ENCODE peak calls at places on chromosome 17, in ten cellular contexts. One of them, this sample, is unnamed.

GRCh38 chr17:8957721-8958120 is 7.8 kb downstream of the PIK3R5 start:
- DNase-seq in lower leg skin: peak; percentile 50
- DNase-seq in ovary: no peak
- DNase-seq in esophagus muscularis mucosa: peak; percentile 60
- DNase-seq in A549: no peak
- DNase-seq in uterus: no peak
- DNase-seq in IMR-90: no peak
- DNase-seq in spleen: peak; percentile 23
- DNase-seq in Peyer's patch: no peak
- DNase-seq in body of pancreas: no peak
- DNase-seq in this sample: no peak

GRCh38 chr17:65535777-65536572 is 25.5 kb downstream of the AXIN2 start:
- DNase-seq in Peyer's patch: no peak
- DNase-seq in spleen: peak; percentile 66
- DNase-seq in esophagus muscularis mucosa: no peak
- DNase-seq in body of pancreas: no peak
- DNase-seq in uterus: no peak
- DNase-seq in A549: no peak
- DNase-seq in ovary: no peak
- DNase-seq in IMR-90: peak; percentile 45
- DNase-seq in lower leg skin: no peak
- DNase-seq in this sample: no peak

GRCh38 chr17:66654341-66654740 is 180.6 kb upstream of the CACNG5 start:
- DNase-seq in spleen: no peak
- DNase-seq in esophagus muscularis mucosa: no peak
- DNase-seq in body of pancreas: no peak
- DNase-seq in uterus: no peak
- DNase-seq in IMR-90: peak; percentile 81
- DNase-seq in Peyer's patch: no peak
- DNase-seq in A549: no peak
- DNase-seq in lower leg skin: no peak
- DNase-seq in ovary: no peak
- DNase-seq in this sample: no peak

GRCh38 chr17:76179496-76180467 is 38.7 kb upstream of the FOXJ1 start:
- DNase-seq in Peyer's patch: no peak
- DNase-seq in spleen: no peak
- DNase-seq in esophagus muscularis mucosa: no peak
- DNase-seq in A549: no peak
- DNase-seq in uterus: no peak
- DNase-seq in IMR-90: peak; percentile 50
- DNase-seq in body of pancreas: no peak
- DNase-seq in lower leg skin: no peak
- DNase-seq in ovary: no peak
- DNase-seq in this sample: no peak

GRCh38 chr17:74928786-74929185 is 4.7 kb downstream of the OTOP2 start:
- DNase-seq in uterus: no peak
- DNase-seq in lower leg skin: no peak
- DNase-seq in IMR-90: no peak
- DNase-seq in ovary: no peak
- DNase-seq in esophagus muscularis mucosa: no peak
- DNase-seq in A549: no peak
- DNase-seq in body of pancreas: no peak
- DNase-seq in Peyer's patch: no peak
- DNase-seq in spleen: no peak
- DNase-seq in this sample: no peak

GRCh38 chr17:65154770-65155589 is 17.8 kb downstream of the RGS9 start:
- DNase-seq in esophagus muscularis mucosa: no peak
- DNase-seq in uterus: no peak
- DNase-seq in spleen: no peak
- DNase-seq in A549: peak; percentile 69
- DNase-seq in body of pancreas: no peak
- DNase-seq in ovary: no peak
- DNase-seq in Peyer's patch: no peak
- DNase-seq in lower leg skin: no peak
- DNase-seq in IMR-90: peak; percentile 83
- DNase-seq in this sample: no peak

GRCh38 chr17:31522284-31522931 is 130.9 kb downstream of the RAB11FIP4 start:
- DNase-seq in uterus: no peak
- DNase-seq in spleen: peak; percentile 58
- DNase-seq in lower leg skin: no peak
- DNase-seq in IMR-90: no peak
- DNase-seq in esophagus muscularis mucosa: no peak
- DNase-seq in body of pancreas: no peak
- DNase-seq in A549: no peak
- DNase-seq in Peyer's patch: no peak
- DNase-seq in ovary: no peak
- DNase-seq in this sample: no peak

GRCh38 chr17:2083613-2084128 is 28.8 kb downstream of the HIC1 start:
- DNase-seq in esophagus muscularis mucosa: no peak
- DNase-seq in lower leg skin: peak; percentile 85
- DNase-seq in Peyer's patch: peak; percentile 69
- DNase-seq in ovary: peak; percentile 43
- DNase-seq in uterus: peak; percentile 38
- DNase-seq in body of pancreas: no peak
- DNase-seq in IMR-90: no peak
- DNase-seq in spleen: no peak
- DNase-seq in A549: no peak
- DNase-seq in this sample: peak; percentile 63

GRCh38 chr17:19897108-19897854 is 29.5 kb upstream of the ULK2 start:
- DNase-seq in IMR-90: no peak
- DNase-seq in spleen: peak; percentile 39
- DNase-seq in lower leg skin: peak; percentile 78
- DNase-seq in ovary: peak; percentile 27
- DNase-seq in A549: no peak
- DNase-seq in body of pancreas: peak; percentile 34
- DNase-seq in uterus: peak; percentile 67
- DNase-seq in esophagus muscularis mucosa: no peak
- DNase-seq in Peyer's patch: peak; percentile 61
- DNase-seq in this sample: peak; percentile 23

GRCh38 chr17:79671387-79671752 is 59.4 kb upstream of the ENPP7 start:
- DNase-seq in uterus: no peak
- DNase-seq in lower leg skin: no peak
- DNase-seq in esophagus muscularis mucosa: no peak
- DNase-seq in IMR-90: no peak
- DNase-seq in A549: no peak
- DNase-seq in body of pancreas: no peak
- DNase-seq in spleen: no peak
- DNase-seq in ovary: no peak
- DNase-seq in Peyer's patch: no peak
- DNase-seq in this sample: no peak

DNA sequence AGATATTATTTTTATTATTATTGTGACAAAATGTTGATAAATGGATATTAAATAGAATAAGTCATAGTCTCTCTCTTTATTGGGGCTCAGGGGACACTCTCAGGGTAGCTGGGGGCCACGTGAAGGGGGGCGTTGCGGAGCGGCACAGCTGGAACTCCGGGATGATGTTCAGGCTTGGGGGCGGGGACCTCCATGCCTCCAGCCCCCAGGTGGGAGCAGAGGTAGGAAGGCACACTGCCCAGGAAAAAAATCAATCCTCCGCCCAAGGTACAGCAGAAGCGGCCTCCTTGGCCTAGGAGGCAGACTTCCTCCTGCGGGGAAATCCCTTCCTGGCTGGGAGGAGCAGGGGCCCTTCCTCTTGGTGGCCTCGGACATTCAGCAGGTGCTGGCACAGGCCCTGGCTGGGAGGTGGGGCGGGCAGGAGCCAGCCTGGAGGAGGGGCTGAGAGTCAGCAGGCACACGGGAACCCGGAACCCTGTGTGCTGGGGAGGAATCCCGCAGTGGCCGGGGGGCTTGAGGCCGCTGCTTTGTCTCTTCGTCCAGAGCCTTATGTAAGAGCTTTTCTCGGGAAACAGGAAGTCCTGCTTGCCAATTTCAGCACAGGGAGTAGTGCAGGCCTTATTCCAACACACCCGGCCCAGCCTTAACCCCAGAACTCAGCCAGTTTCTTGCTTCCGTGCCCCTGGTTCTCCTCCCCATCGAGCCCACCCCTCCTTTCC is 566 bp upstream of the TNFSF13 start:
- DNase-seq in esophagus muscularis mucosa: peak; percentile 96
- DNase-seq in ovary: peak; percentile 93
- DNase-seq in Peyer's patch: peak; percentile 93
- DNase-seq in spleen: peak; percentile 95
- DNase-seq in lower leg skin: peak; percentile 95
- DNase-seq in IMR-90: peak; percentile 49
- DNase-seq in body of pancreas: peak; percentile 93
- DNase-seq in A549: no peak
- DNase-seq in uterus: peak; percentile 86
- DNase-seq in this sample: peak; percentile 94
- TF ChIP-seq POLR2A in esophagus muscularis mucosa: no peak
- TF ChIP-seq POLR2A in ovary: peak; percentile 36
- TF ChIP-seq POLR2A in Peyer's patch: peak; percentile 83
- TF ChIP-seq POLR2A in spleen: no peak
- TF ChIP-seq POLR2A in lower leg skin: no peak
- TF ChIP-seq POLR2A in IMR-90: no peak
- TF ChIP-seq POLR2A in body of pancreas: peak; percentile 69
- TF ChIP-seq POLR2A in A549: no peak
- TF ChIP-seq POLR2A in uterus: peak; percentile 69
- TF ChIP-seq POLR2A in this sample: peak; percentile 82

DNA sequence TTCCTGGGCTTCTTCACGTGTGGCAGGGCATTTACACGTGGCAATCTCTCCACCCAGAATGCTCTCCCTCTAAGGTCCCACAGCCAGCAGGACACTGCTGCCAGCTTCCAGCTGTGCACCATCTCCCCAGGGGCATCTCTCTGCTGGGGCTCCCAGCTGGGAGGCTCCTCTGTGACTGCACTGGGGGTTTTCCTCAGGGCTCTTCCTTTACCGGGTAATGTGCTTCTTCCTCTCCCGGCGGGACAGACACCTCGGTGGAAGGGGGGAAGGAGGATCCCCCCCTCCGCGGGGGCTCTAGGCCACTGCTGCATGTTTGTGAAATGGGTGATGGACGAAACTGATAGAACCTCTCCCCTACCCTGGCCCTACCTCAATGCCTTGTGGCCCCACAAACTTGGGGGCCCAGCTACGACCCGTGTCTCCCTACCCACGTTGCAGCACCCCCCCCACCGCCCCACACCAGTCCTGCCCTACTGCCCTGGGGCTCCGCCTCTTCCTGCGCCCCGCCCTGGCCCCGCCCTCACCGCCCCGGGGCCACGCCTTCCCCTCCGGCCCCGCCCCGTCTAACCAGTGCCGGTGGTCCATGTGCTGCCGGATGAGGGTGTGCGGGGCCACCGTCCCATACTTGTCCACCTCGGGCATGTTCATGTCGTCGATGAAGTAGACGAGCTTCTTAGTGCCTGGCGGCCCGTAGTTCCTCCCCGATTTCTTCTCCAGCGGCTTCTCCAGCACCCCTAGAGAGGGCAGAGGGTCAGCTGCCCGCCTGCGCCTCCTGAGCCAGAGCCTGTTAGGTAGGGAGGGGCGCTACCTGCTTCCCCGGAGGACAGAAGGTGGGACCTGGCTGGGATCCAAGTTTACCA is 92.7 kb downstream of the DNAH17 start:
- DNase-seq in ovary: no peak
- DNase-seq in uterus: no peak
- DNase-seq in body of pancreas: no peak
- DNase-seq in lower leg skin: no peak
- DNase-seq in IMR-90: no peak
- DNase-seq in esophagus muscularis mucosa: no peak
- DNase-seq in Peyer's patch: peak; percentile 61
- DNase-seq in A549: peak; percentile 93
- DNase-seq in spleen: peak; percentile 87
- DNase-seq in this sample: no peak
- TF ChIP-seq POLR2A in ovary: no peak
- TF ChIP-seq POLR2A in uterus: no peak
- TF ChIP-seq POLR2A in body of pancreas: no peak
- TF ChIP-seq POLR2A in lower leg skin: no peak
- TF ChIP-seq POLR2A in IMR-90: no peak
- TF ChIP-seq POLR2A in esophagus muscularis mucosa: no peak
- TF ChIP-seq POLR2A in Peyer's patch: no peak
- TF ChIP-seq POLR2A in A549: peak; percentile 84
- TF ChIP-seq POLR2A in spleen: no peak
- TF ChIP-seq POLR2A in this sample: no peak

DNA sequence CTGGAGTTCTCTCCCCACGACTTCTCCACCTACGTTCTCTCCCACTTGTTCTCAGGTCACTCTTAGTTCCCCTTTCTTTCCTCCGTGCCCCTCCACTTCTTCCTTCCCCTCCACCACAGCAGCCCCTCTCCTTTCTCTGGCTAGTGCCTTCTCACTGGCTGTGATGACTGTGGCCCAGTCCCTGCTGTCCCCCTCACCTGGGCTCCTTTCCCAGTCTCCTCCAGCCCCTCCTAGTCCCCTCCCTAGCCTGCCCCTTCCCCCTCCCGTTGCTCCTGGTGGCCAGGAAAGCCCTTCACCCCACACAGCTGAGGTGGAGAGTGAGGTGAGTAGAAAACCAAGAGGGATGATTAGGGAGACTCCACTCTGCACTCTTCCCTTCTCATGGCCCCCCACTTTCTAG is 3.4 kb downstream of the COA3 start:
- DNase-seq in Peyer's patch: no peak
- DNase-seq in IMR-90: no peak
- DNase-seq in lower leg skin: no peak
- DNase-seq in A549: no peak
- DNase-seq in uterus: no peak
- DNase-seq in spleen: no peak
- DNase-seq in body of pancreas: no peak
- DNase-seq in ovary: no peak
- DNase-seq in esophagus muscularis mucosa: no peak
- DNase-seq in this sample: no peak
- TF ChIP-seq POLR2A in Peyer's patch: no peak
- TF ChIP-seq POLR2A in IMR-90: no peak
- TF ChIP-seq POLR2A in lower leg skin: no peak
- TF ChIP-seq POLR2A in A549: no peak
- TF ChIP-seq POLR2A in uterus: no peak
- TF ChIP-seq POLR2A in spleen: no peak
- TF ChIP-seq POLR2A in body of pancreas: no peak
- TF ChIP-seq POLR2A in ovary: no peak
- TF ChIP-seq POLR2A in esophagus muscularis mucosa: no peak
- TF ChIP-seq POLR2A in this sample: no peak

GRCh38 chr17:44389723-44390202 is 314 bp upstream of the ITGA2B start:
- DNase-seq in ovary: peak; percentile 7
- DNase-seq in A549: no peak
- DNase-seq in IMR-90: no peak
- DNase-seq in uterus: no peak
- DNase-seq in Peyer's patch: no peak
- DNase-seq in lower leg skin: no peak
- DNase-seq in spleen: no peak
- DNase-seq in esophagus muscularis mucosa: no peak
- DNase-seq in body of pancreas: no peak
- DNase-seq in this sample: no peak
- TF ChIP-seq POLR2A in ovary: no peak
- TF ChIP-seq POLR2A in A549: no peak
- TF ChIP-seq POLR2A in IMR-90: no peak
- TF ChIP-seq POLR2A in uterus: no peak
- TF ChIP-seq POLR2A in Peyer's patch: no peak
- TF ChIP-seq POLR2A in lower leg skin: no peak
- TF ChIP-seq POLR2A in spleen: no peak
- TF ChIP-seq POLR2A in esophagus muscularis mucosa: no peak
- TF ChIP-seq POLR2A in body of pancreas: no peak
- TF ChIP-seq POLR2A in this sample: no peak